ENCODE peak calls at places on chromosomes 5 and 9, in six cellular contexts. O, J, F, V, D and X are unnamed samples.

GRCh38 chr5:123709422-123709821 is 197.4 kb downstream of the CSNK1G3 start:
- DNase-seq in O (no peak), J (no peak), F (no peak), V (no peak), D (no peak), X (no peak)

GRCh38 chr9:8917978-8918739 is 1118.6 kb upstream of the DMAC1 start:
- DNase-seq in O (no peak), J (no peak), F (no peak), V (no peak), D (no peak), X (no peak)

GRCh38 chr9:101458955-101459631 is 23.5 kb upstream of the ALDOB start:
- DNase-seq in O (no peak), J (peak), F (peak), V (no peak), D (peak), X (no peak)

GRCh38 chr9:21624675-21625477 is 142.8 kb upstream of the IFNE start:
- DNase-seq in O (no peak), J (no peak), F (no peak), V (no peak), D (no peak), X (no peak)

GRCh38 chr9:127013597-127013996 is 99.0 kb downstream of the RALGPS1 start:
- DNase-seq in O (no peak), J (no peak), F (no peak), V (no peak), D (no peak), X (peak)

GRCh38 chr9:114968710-114969109 is 38.3 kb upstream of the TNFSF8 start:
- DNase-seq in O (no peak), J (no peak), F (no peak), V (no peak), D (peak), X (no peak)

GRCh38 chr9:114371986-114372917 is 15.5 kb downstream of the AKNA start:
- DNase-seq in O (no peak), J (no peak), F (peak), V (peak), D (peak), X (no peak)

GRCh38 chr9:76729980-76730737 is 34.1 kb upstream of the PCA3 start:
- DNase-seq in O (no peak), J (no peak), F (no peak), V (no peak), D (no peak), X (no peak)

GRCh38 chr9:136776947-136777346 is 12.6 kb upstream of the LCN15 start:
- DNase-seq in O (no peak), J (no peak), F (no peak), V (no peak), D (no peak), X (no peak)

GRCh38 chr5:128966375-128966774 is 1.1 kb downstream of the SLC27A6 start:
- DNase-seq in O (no peak), J (no peak), F (no peak), V (no peak), D (no peak), X (no peak)

GRCh38 chr5:174177976-174178600 is 132.6 kb downstream of the NSG2 start:
- DNase-seq in O (no peak), J (no peak), F (no peak), V (no peak), D (no peak), X (no peak)

GRCh38 chr9:86700601-86701000 is 246.7 kb downstream of the GAS1 start:
- DNase-seq in O (no peak), J (peak), F (no peak), V (no peak), D (no peak), X (no peak)